ENCODE peak calls at places on chromosome 4, in ten cellular contexts. F, L, W, V, B, J, Z, O, T and P are unnamed samples.

GRCh38 chr4:868421-868820 is 42.5 kb upstream of the CPLX1 start:
- DNase-seq in F (no peak), Z (no peak), L (no peak), B (no peak), O (no peak), J (no peak), V (no peak), W (no peak), T (no peak), P (no peak)

GRCh38 chr4:155072417-155072816 is 136.0 kb upstream of the NPY2R start:
- DNase-seq in F (no peak), J (no peak), W (no peak), L (no peak), V (no peak), T (no peak), O (no peak), B (no peak), Z (no peak), P (no peak)

GRCh38 chr4:163540977-163541376 is 46.5 kb downstream of the TMA16 start:
- DNase-seq in T (no peak), F (peak), L (no peak), J (no peak), Z (no peak), O (no peak), B (peak), W (no peak), V (no peak), P (no peak)

GRCh38 chr4:139645458-139645857 is 20.2 kb upstream of the MGST2 start:
- DNase-seq in B (no peak), Z (no peak), J (no peak), V (no peak), F (no peak), L (no peak), O (no peak), T (no peak), W (no peak), P (no peak)

GRCh38 chr4:574346-575161 is 1.5 kb downstream of the TMEM271 start:
- DNase-seq in F (no peak), T (peak), V (no peak), Z (no peak), W (no peak), B (no peak), L (no peak), J (no peak), O (no peak), P (no peak)

GRCh38 chr4:141246683-141247429 is 26.2 kb downstream of the ZNF330 start:
- DNase-seq in Z (no peak), J (no peak), F (no peak), T (no peak), O (no peak), V (no peak), L (no peak), B (peak), W (no peak), P (no peak)

GRCh38 chr4:80340036-80340435 is 4.5 kb downstream of the CFAP299 start:
- DNase-seq in L (no peak), F (no peak), O (no peak), J (no peak), Z (no peak), W (no peak), V (no peak), T (no peak), B (peak), P (no peak)

GRCh38 chr4:46908148-46908547 is 897 bp downstream of the COX7B2 start:
- DNase-seq in W (no peak), T (no peak), V (no peak), O (no peak), L (no peak), Z (no peak), F (no peak), B (no peak), J (no peak), P (no peak)

GRCh38 chr4:114654607-114655006 is 56.0 kb downstream of the UGT8 start:
- DNase-seq in Z (no peak), O (no peak), J (no peak), F (no peak), W (peak), V (no peak), B (no peak), L (no peak), T (no peak), P (peak)